ENCODE peak calls at places on chromosomes 13 and 19, in six cellular contexts. X is IMR-90, G is H9, N is H1, W is trophoblast cell, H is mesenchymal stem cell. P is an unnamed sample.

GRCh38 chr13:85241045-85241444 is 558.2 kb downstream of the SLITRK6 start:
- DNase-seq in X (peak; percentile 44), G (no peak), N (no peak), W (no peak), H (peak; percentile 31), P (no peak)

GRCh38 chr13:41751277-41751676 is 209.6 kb downstream of the VWA8 start:
- DNase-seq in X (peak; percentile 63), G (no peak), N (no peak), W (no peak), H (peak; percentile 68), P (no peak)

GRCh38 chr13:66689037-66689619 is 541.0 kb downstream of the PCDH9 start:
- DNase-seq in X (no peak), G (no peak), N (no peak), W (no peak), H (peak; percentile 17), P (no peak)

GRCh38 chr19:55165952-55166529 is 372 bp downstream of the DNAAF3 start:
- DNase-seq in X (peak; percentile 56), G (peak; percentile 93), N (no peak), W (no peak), H (peak; percentile 87), P (peak; percentile 81)

GRCh38 chr13:75405976-75406703 is 75.8 kb downstream of the TBC1D4 start:
- DNase-seq in X (no peak), G (no peak), N (no peak), W (no peak), H (peak; percentile 61), P (peak; percentile 23)

GRCh38 chr19:49696115-49696514 is 5.2 kb downstream of the CPT1C start:
- DNase-seq in X (no peak), G (no peak), N (no peak), W (no peak), H (no peak), P (no peak)

GRCh38 chr13:112783946-112784500 is 94.2 kb downstream of the ATP11A start:
- DNase-seq in X (no peak), G (peak; percentile 26), N (no peak), W (no peak), H (no peak), P (no peak)

GRCh38 chr19:54507824-54508223 is 5.2 kb downstream of the LAIR2 start:
- DNase-seq in X (no peak), G (no peak), N (no peak), W (no peak), H (no peak), P (no peak)

GRCh38 chr19:38201731-38202130 is 22.3 kb downstream of the DPF1 start:
- DNase-seq in X (no peak), G (peak; percentile 19), N (no peak), W (no peak), H (no peak), P (no peak)

GRCh38 chr19:53101518-53101917 is 1.7 kb downstream of the ZNF160 start:
- DNase-seq in X (peak; percentile 12), G (no peak), N (no peak), W (no peak), H (no peak), P (no peak)

GRCh38 chr19:35236638-35237400 is 8.3 kb upstream of the FAM187B start:
- DNase-seq in X (no peak), G (no peak), N (no peak), W (no peak), H (no peak), P (no peak)

GRCh38 chr13:34696296-34696695 is 245.8 kb upstream of the NBEA start:
- DNase-seq in X (no peak), G (no peak), N (no peak), W (no peak), H (no peak), P (no peak)

GRCh38 chr13:40982772-40983171 is 36.3 kb downstream of the ELF1 start:
- DNase-seq in X (peak; percentile 52), G (no peak), N (no peak), W (no peak), H (peak; percentile 91), P (no peak)

GRCh38 chr19:40374084-40374483 is 15.9 kb downstream of the HIPK4 start:
- DNase-seq in X (no peak), G (no peak), N (no peak), W (no peak), H (no peak), P (no peak)

GRCh38 chr13:103187621-103188020 is 121.4 kb upstream of the SLC10A2 start:
- DNase-seq in X (no peak), G (no peak), N (no peak), W (no peak), H (peak; percentile 8), P (no peak)

GRCh38 chr13:24033527-24034302 is 126.8 kb upstream of the SPATA13 start:
- DNase-seq in X (peak; percentile 92), G (no peak), N (no peak), W (peak; percentile 54), H (peak; percentile 79), P (no peak)

GRCh38 chr13:114005206-114005720 is 31.4 kb upstream of the C13orf46 start:
- DNase-seq in X (no peak), G (no peak), N (no peak), W (no peak), H (no peak), P (no peak)

GRCh38 chr13:41654800-41655199 is 197.4 kb downstream of the RGCC start:
- DNase-seq in X (no peak), G (no peak), N (no peak), W (no peak), H (no peak), P (no peak)

GRCh38 chr13:65834897-65835296 is 1395.2 kb downstream of the PCDH9 start:
- DNase-seq in X (peak; percentile 52), G (no peak), N (no peak), W (no peak), H (peak; percentile 22), P (no peak)

GRCh38 chr13:60398438-60398891 is 1.4 kb downstream of the TDRD3 start:
- DNase-seq in X (no peak), G (no peak), N (no peak), W (no peak), H (peak; percentile 4), P (no peak)

GRCh38 chr19:41941410-41942202 is 13.4 kb upstream of the ERFL start:
- DNase-seq in X (no peak), G (no peak), N (no peak), W (no peak), H (no peak), P (no peak)

GRCh38 chr19:41937976-41938375 is 9.7 kb upstream of the ERFL start:
- DNase-seq in X (no peak), G (no peak), N (no peak), W (no peak), H (no peak), P (no peak)

GRCh38 chr19:41940443-41941409 is 12.5 kb upstream of the ERFL start:
- DNase-seq in X (no peak), G (no peak), N (no peak), W (no peak), H (peak; percentile 33), P (no peak)

GRCh38 chr19:41937525-41937924 is 9.3 kb upstream of the ERFL start:
- DNase-seq in X (no peak), G (no peak), N (no peak), W (no peak), H (no peak), P (no peak)

DNA sequence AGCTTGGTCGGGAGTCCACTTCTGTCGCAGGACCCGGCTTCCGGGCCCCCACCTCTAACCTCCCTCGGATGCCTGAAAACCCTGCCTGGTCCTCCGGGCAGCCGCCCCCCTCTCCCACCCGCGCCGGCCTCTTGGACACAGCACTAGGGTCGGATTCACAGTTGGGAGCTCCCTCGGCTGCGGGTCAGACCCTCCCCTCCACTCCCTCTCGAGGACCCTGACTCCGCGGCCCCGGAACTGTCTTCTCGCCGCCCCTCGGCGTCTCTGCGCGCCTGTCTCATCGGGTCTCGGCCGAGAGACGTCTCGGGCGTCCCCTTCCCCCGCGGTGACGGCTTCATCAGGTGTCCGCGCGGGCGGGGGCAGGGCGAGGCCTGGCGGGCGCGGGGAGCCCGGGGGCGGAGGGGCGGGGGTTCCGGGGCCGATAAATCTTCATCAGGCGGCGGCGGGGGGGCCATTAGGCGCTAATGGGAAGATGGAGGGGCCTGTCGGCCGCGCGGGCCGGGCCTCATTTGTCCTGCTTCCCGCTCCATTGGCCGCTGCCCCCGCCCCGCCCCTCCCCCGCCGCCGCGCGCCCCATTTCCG is 11.7 kb upstream of the ERFL start:
- DNase-seq in X (no peak), G (no peak), N (no peak), W (no peak), H (no peak), P (no peak)
- H2AFZ ChIP-seq in X (peak overlapping the region; percentile 97), G (no peak overlapping the region), N (peak overlapping the region; percentile 67), W (peak overlapping the region; percentile 17), H (no peak overlapping the region), P (peak overlapping the region; percentile 99)

GRCh38 chr19:13847033-13847899 is 29.7 kb upstream of the NANOS3 start:
- DNase-seq in X (peak; percentile 91), G (peak; percentile 92), N (no peak), W (peak; percentile 95), H (peak; percentile 97), P (peak; percentile 95)
- H4K8ac ChIP-seq in X (peak overlapping the region; percentile 94), G (peak overlapping the region; percentile 14), N (peak overlapping the region; percentile 100), W (peak overlapping the region; percentile 100), H (peak overlapping the region; percentile 100), P (no peak overlapping the region)

GRCh38 chr19:46952874-46953273 is 66.8 kb upstream of the NPAS1 start:
- DNase-seq in X (no peak), G (no peak), N (no peak), W (no peak), H (no peak), P (no peak)
- H2AFZ ChIP-seq in X (no peak overlapping the region), G (no peak overlapping the region), N (no peak overlapping the region), W (no peak overlapping the region), H (no peak overlapping the region), P (no peak overlapping the region)

DNA sequence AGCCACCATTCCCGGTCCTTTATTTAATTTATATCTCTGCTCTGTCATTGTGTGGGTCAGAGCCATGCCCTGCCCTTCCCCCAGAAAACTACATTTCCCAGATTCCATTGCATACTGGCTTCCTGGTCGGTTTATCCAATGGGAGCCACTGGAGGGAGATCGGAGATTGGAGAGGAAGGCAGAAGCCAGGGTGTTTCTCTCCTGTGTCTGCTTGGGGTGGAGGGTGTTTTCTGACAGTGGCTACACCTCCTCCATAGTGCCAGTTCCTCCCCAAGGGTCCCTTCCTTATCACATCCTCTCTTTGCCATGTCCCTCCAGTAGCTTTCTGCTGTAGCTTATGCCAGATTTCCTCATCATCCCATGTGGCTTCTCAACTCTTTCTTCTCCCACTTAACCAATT is 19.0 kb downstream of the OLFM2 start:
- DNase-seq in X (peak; percentile 60), G (peak; percentile 76), N (no peak), W (no peak), H (peak; percentile 67), P (no peak)
- H4K8ac ChIP-seq in X (peak overlapping the region; percentile 97), G (no peak overlapping the region), N (no peak overlapping the region), W (peak overlapping the region; percentile 63), H (no peak overlapping the region), P (no peak overlapping the region)

GRCh38 chr19:57321164-57321563 is 892 bp downstream of the ZNF543 start:
- DNase-seq in X (no peak), G (no peak), N (no peak), W (no peak), H (no peak), P (no peak)
- H2AFZ ChIP-seq in X (peak overlapping the region; percentile 99), G (no peak overlapping the region), N (no peak overlapping the region), W (peak overlapping the region; percentile 41), H (no peak overlapping the region), P (peak overlapping the region; percentile 86)

GRCh38 chr19:42389899-42390298 is at the start of gene CNFN:
- DNase-seq in X (no peak), G (no peak), N (no peak), W (no peak), H (no peak), P (no peak)

GRCh38 chr19:42392165-42392564 is 2.1 kb upstream of the CNFN start:
- DNase-seq in X (no peak), G (no peak), N (no peak), W (no peak), H (no peak), P (no peak)

GRCh38 chr19:42388851-42389489 is 1.1 kb downstream of the CNFN start:
- DNase-seq in X (no peak), G (no peak), N (no peak), W (no peak), H (no peak), P (no peak)

GRCh38 chr19:42386974-42387707 is 3.0 kb downstream of the CNFN start:
- DNase-seq in X (peak; percentile 33), G (peak; percentile 91), N (no peak), W (peak; percentile 40), H (peak; percentile 70), P (peak; percentile 71)
- H4K8ac ChIP-seq in X (peak overlapping the region; percentile 9), G (no peak overlapping the region), N (peak overlapping the region; percentile 96), W (peak overlapping the region; percentile 79), H (peak overlapping the region; percentile 92), P (no peak overlapping the region)